ENCODE peak calls at places on chromosomes 5 and 9, in four cellular contexts. X, G, O and F are unnamed samples.

GRCh38 chr5:151005975-151006576 is 14.3 kb upstream of the GPX3 start:
- DNase-seq in X (peak; percentile 89), O (peak; percentile 59), G (peak; percentile 41), F (no peak)

GRCh38 chr9:34732886-34733285 is 22.9 kb upstream of the CCL21 start:
- DNase-seq in X (no peak), G (no peak), O (no peak), F (no peak)

GRCh38 chr5:150618588-150619281 is 21.7 kb upstream of the SYNPO start:
- DNase-seq in O (no peak), X (peak; percentile 84), G (no peak), F (no peak)

GRCh38 chr5:122844916-122845252 is 529 bp upstream of the SNX24 start:
- DNase-seq in O (peak; percentile 9), G (no peak), X (no peak), F (no peak)

GRCh38 chr9:38677660-38678303 is 42.2 kb downstream of the FAM240B start:
- DNase-seq in X (no peak), G (no peak), O (no peak), F (no peak)

GRCh38 chr5:67842806-67843205 is 372.8 kb upstream of the PIK3R1 start:
- DNase-seq in X (no peak), G (peak; percentile 22), O (no peak), F (no peak)

GRCh38 chr9:114488398-114489129 is 16.7 kb downstream of the WHRN start:
- DNase-seq in G (no peak), X (no peak), O (no peak), F (no peak)

GRCh38 chr5:82952326-82952725 is 124.9 kb downstream of the TMEM167A start:
- DNase-seq in G (no peak), X (no peak), O (no peak), F (no peak)

GRCh38 chr9:8259028-8259427 is 459.4 kb upstream of the DMAC1 start:
- DNase-seq in O (no peak), G (no peak), X (no peak), F (no peak)

GRCh38 chr5:124806026-124806856 is 59.8 kb upstream of the ZNF608 start:
- DNase-seq in X (no peak), O (peak; percentile 96), G (peak; percentile 69), F (peak; percentile 84)

GRCh38 chr5:58985759-58986158 is 402.9 kb downstream of the RAB3C start:
- DNase-seq in G (no peak), X (no peak), O (no peak), F (no peak)

GRCh38 chr5:169728-170094 is 21.6 kb upstream of the LRRC14B start:
- DNase-seq in X (peak; percentile 64), O (no peak), G (no peak), F (no peak)

GRCh38 chr9:23322392-23322791 is 503.6 kb downstream of the ELAVL2 start:
- DNase-seq in O (no peak), G (peak; percentile 8), X (no peak), F (no peak)

GRCh38 chr5:72281764-72282499 is 38.1 kb downstream of the MRPS27 start:
- DNase-seq in G (peak; percentile 90), X (no peak), O (no peak), F (no peak)

GRCh38 chr5:56183507-56183906 is 49.6 kb downstream of the ANKRD55 start:
- DNase-seq in O (peak; percentile 19), G (peak; percentile 97), X (no peak), F (no peak)

GRCh38 chr9:6910032-6910431 is 152.3 kb downstream of the KDM4C start:
- DNase-seq in O (no peak), X (no peak), G (peak; percentile 56), F (no peak)
- TF ChIP-seq CTCF in O (no peak), X (no peak), G (peak; percentile 59), F (peak; percentile 68)

DNA sequence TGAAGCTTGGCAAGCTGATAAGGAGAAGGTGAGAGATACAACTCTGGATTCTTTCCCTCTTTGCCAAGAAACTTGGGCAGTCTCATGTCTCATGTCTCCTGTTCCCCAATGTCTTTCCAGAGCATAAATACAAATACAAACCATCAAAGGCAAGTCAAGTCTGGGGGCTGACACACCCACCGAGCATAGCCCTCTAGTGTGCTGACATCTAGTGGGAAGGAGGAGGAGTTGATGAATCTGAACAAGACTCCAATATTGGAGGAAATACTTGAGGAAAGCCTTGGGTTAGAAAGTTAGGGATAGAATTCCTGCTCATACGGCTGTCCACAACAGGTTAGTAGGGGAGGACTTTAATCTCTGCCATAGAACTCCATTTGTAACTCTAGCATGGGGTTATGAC is 8.6 kb downstream of the MLANA start:
- DNase-seq in O (no peak), G (peak; percentile 8), X (no peak), F (no peak)
- TF ChIP-seq CTCF in O (no peak), G (peak; percentile 22), X (no peak), F (peak; percentile 14)

GRCh38 chr9:110638381-110638954 is 30.1 kb upstream of the MUSK start:
- DNase-seq in X (no peak), O (no peak), G (peak; percentile 76), F (no peak)
- TF ChIP-seq CTCF in X (peak; percentile 33), O (no peak), G (peak; percentile 37), F (peak; percentile 69)

GRCh38 chr9:93826209-93826608 is 128.9 kb downstream of the BARX1 start:
- DNase-seq in G (no peak), X (no peak), O (no peak), F (peak; percentile 66)
- TF ChIP-seq CTCF in G (peak; percentile 30), X (no peak), O (no peak), F (peak; percentile 56)

GRCh38 chr9:130528674-130529073 is 50.7 kb upstream of the FUBP3 start:
- DNase-seq in X (no peak), O (no peak), G (no peak), F (no peak)
- TF ChIP-seq CTCF in X (no peak), O (no peak), G (no peak), F (no peak)

GRCh38 chr5:128035689-128036088 is 47.9 kb upstream of the SLC12A2 start:
- DNase-seq in X (no peak), G (no peak), O (no peak), F (no peak)

GRCh38 chr5:128040927-128041326 is 42.6 kb upstream of the SLC12A2 start:
- DNase-seq in X (no peak), O (no peak), G (no peak), F (no peak)

GRCh38 chr5:128038641-128039040 is 44.9 kb upstream of the SLC12A2 start:
- DNase-seq in G (peak; percentile 69), O (no peak), X (no peak), F (no peak)

GRCh38 chr5:128036961-128037360 is 46.6 kb upstream of the SLC12A2 start:
- DNase-seq in G (peak; percentile 27), X (no peak), O (no peak), F (no peak)
- TF ChIP-seq CTCF in G (no peak), X (no peak), O (no peak), F (no peak)

GRCh38 chr5:172353271-172353807 is 69.8 kb upstream of the UBTD2 start:
- DNase-seq in O (no peak), X (no peak), G (no peak), F (no peak)
- TF ChIP-seq CTCF in O (no peak), X (no peak), G (no peak), F (no peak)

GRCh38 chr9:131386258-131386657 is 7.6 kb upstream of the PRRC2B start:
- DNase-seq in G (no peak), X (no peak), O (no peak), F (no peak)
- TF ChIP-seq CTCF in G (no peak), X (no peak), O (no peak), F (no peak)